ENCODE peak calls at places on chromosomes 4 and X, in four cellular contexts. I is lower lobe of right lung, C is BJ, U is IMR-90. J is an unnamed sample.
A peak's percentile ranks its signal among the peaks of the same experiment; 100 is the strongest.

GRCh38 chrX:153725832-153726285 is 1.2 kb downstream of the ABCD1 start:
- DNase-seq in I (no peak), C (no peak), U (no peak), J (no peak)

GRCh38 chr4:7120341-7120740 is 52.5 kb upstream of the GRPEL1 start:
- DNase-seq in I (no peak), C (no peak), U (peak; percentile 12), J (peak; percentile 39)

GRCh38 chrX:31366076-31366475 is 294.2 kb upstream of the FTHL17 start:
- DNase-seq in I (no peak), C (no peak), U (no peak), J (no peak)

GRCh38 chr4:76013540-76013939 is 6.2 kb upstream of the CXCL9 start:
- DNase-seq in I (no peak), C (no peak), U (no peak), J (no peak)

GRCh38 chrX:153568612-153569011 is 30.3 kb downstream of the CCNQ start:
- DNase-seq in I (no peak), C (no peak), U (no peak), J (no peak)

GRCh38 chr4:22339491-22339890 is 176.4 kb downstream of the ADGRA3 start:
- DNase-seq in I (no peak), C (no peak), U (no peak), J (no peak)

GRCh38 chr4:84389406-84389805 is 109.7 kb downstream of the NKX6-1 start:
- DNase-seq in I (no peak), C (no peak), U (no peak), J (no peak)

GRCh38 chr4:184473265-184473514 is 1.2 kb downstream of the IRF2 start:
- DNase-seq in I (no peak), C (no peak), U (no peak), J (no peak)

GRCh38 chrX:153161952-153162351 is 17.1 kb upstream of the MAGEA1 start:
- DNase-seq in I (no peak), C (no peak), U (no peak), J (no peak)

GRCh38 chr4:170872794-170873193 is 783.0 kb upstream of the AADAT start:
- DNase-seq in I (no peak), C (no peak), U (no peak), J (no peak)

GRCh38 chrX:139559383-139560042 is 29.0 kb downstream of the F9 start:
- DNase-seq in I (no peak), C (no peak), U (peak; percentile 43), J (peak; percentile 35)

GRCh38 chr4:33060873-33061542 is 2340.8 kb downstream of the PCDH7 start:
- DNase-seq in I (no peak), C (no peak), U (peak; percentile 28), J (peak; percentile 73)

GRCh38 chr4:140807491-140808257 is 51.5 kb upstream of the TBC1D9 start:
- DNase-seq in I (no peak), C (peak; percentile 22), U (peak; percentile 89), J (peak; percentile 82)

GRCh38 chr4:170128219-170128804 is 38.6 kb upstream of the AADAT start:
- DNase-seq in I (no peak), C (no peak), U (no peak), J (no peak)

GRCh38 chr4:52939739-52940138 is 77.6 kb downstream of the RASL11B start:
- DNase-seq in I (no peak), C (no peak), U (no peak), J (no peak)

GRCh38 chr4:114108869-114109268 is 129.4 kb upstream of the ARSJ start:
- DNase-seq in I (no peak), C (no peak), U (peak; percentile 65), J (peak; percentile 34)

GRCh38 chrX:38654302-38654701 is 93.0 kb downstream of the TSPAN7 start:
- DNase-seq in I (no peak), C (no peak), U (peak; percentile 14), J (peak; percentile 63)

GRCh38 chr4:2256781-2257191 is 5.1 kb downstream of the MXD4 start:
- DNase-seq in I (peak; percentile 65), C (no peak), U (no peak), J (peak; percentile 37)

GRCh38 chr4:173217727-173218126 is 49.1 kb downstream of the GALNT7 start:
- DNase-seq in I (no peak), C (no peak), U (peak; percentile 83), J (peak; percentile 76)

GRCh38 chrX:125680366-125680765 is 360.7 kb downstream of the TEX13C start:
- DNase-seq in I (no peak), C (no peak), U (no peak), J (no peak)

GRCh38 chrX:134244043-134244442 is 7.1 kb downstream of the CCDC160 start:
- DNase-seq in I (no peak), C (no peak), U (peak; percentile 33), J (peak; percentile 72)

GRCh38 chr4:124710253-124710849 is 2.2 kb downstream of the ANKRD50 start:
- DNase-seq in I (no peak), C (no peak), U (peak; percentile 34), J (peak; percentile 32)

GRCh38 chr4:143700060-143700419 is 435 bp downstream of the FREM3 start:
- DNase-seq in I (no peak), C (no peak), U (no peak), J (peak; percentile 9)

GRCh38 chr4:109574443-109574850 is 14.4 kb downstream of the MCUB start:
- DNase-seq in I (no peak), C (no peak), U (no peak), J (peak; percentile 55)

GRCh38 chrX:10254746-10255145 is 98.0 kb downstream of the CLCN4 start:
- DNase-seq in I (no peak), C (no peak), U (no peak), J (peak; percentile 18)

GRCh38 chr4:76199664-76200211 is 13.9 kb downstream of the SCARB2 start:
- DNase-seq in I (no peak), C (no peak), U (peak; percentile 31), J (no peak)

GRCh38 chr4:158912390-158913175 is 143.8 kb downstream of the FNIP2 start:
- DNase-seq in I (no peak), C (no peak), U (peak; percentile 81), J (peak; percentile 29)

GRCh38 chr4:79273918-79274317 is 51.9 kb downstream of the NAA11 start:
- DNase-seq in I (no peak), C (no peak), U (no peak), J (no peak)

GRCh38 chr4:2253160-2254084 is 8.5 kb downstream of the MXD4 start:
- DNase-seq in I (peak; percentile 33), C (no peak), U (no peak), J (no peak)

GRCh38 chr4:40395908-40396806 is 61.0 kb downstream of the CHRNA9 start:
- DNase-seq in I (peak; percentile 83), C (no peak), U (no peak), J (peak; percentile 77)

GRCh38 chr4:166277851-166278250 is 404.8 kb downstream of the TLL1 start:
- DNase-seq in I (no peak), C (no peak), U (no peak), J (no peak)

GRCh38 chr4:71765349-71765748 is 18.5 kb downstream of the GC start:
- DNase-seq in I (no peak), C (no peak), U (peak; percentile 5), J (peak; percentile 1)

GRCh38 chr4:26787461-26788340 is 72.9 kb upstream of the STIM2 start:
- DNase-seq in I (no peak), C (no peak), U (peak; percentile 76), J (peak; percentile 66)

GRCh38 chr4:26788341-26788733 is 72.3 kb upstream of the STIM2 start:
- DNase-seq in I (no peak), C (no peak), U (peak; percentile 12), J (no peak)

GRCh38 chr4:26786916-26787315 is 73.7 kb upstream of the STIM2 start:
- DNase-seq in I (no peak), C (no peak), U (no peak), J (no peak)

GRCh38 chr4:26791346-26791745 is 69.3 kb upstream of the STIM2 start:
- DNase-seq in I (no peak), C (no peak), U (no peak), J (no peak)

DNA sequence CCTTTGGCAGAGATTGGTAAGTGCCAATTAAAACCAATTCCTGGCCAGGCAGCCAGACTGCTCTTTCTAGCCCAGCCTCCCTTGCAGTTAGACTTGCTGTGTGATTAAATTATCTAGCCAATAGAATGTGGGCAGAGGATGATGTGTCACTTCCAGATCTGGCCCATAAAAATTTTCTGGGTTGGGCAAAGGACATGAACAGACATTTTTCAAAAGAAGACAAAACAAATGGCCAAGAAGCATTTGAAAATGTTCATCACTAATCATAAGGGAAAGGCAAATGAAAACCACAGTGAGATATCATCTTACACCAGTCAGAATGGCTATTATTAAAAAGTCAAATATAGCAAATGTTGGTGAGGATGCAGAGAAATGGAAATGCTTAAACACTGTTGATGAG is 71.4 kb upstream of the STIM2 start:
- DNase-seq in I (no peak), C (no peak), U (no peak), J (no peak)
- H3K4me3 ChIP-seq in I (no peak overlapping the region), C (no peak overlapping the region), U (no peak overlapping the region), J (no peak overlapping the region)

DNA sequence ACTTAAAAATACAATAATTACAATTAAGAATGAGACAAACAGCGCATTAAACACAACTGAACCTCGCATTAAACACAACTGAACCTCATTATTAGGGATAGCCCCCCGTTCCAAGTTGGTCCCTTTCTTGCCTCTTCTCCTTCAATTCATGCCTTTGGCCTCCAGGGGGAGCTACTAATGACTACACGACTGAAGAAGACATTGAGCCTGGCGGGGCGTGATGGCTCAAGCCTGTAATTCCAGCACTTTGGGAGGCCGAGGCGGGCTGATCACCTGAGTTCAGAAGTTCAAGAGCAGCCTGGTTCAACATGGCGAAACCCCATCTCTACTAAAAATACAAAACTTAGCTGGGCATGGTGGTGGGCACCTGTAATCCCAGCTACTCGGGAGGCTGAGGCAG is 56.4 kb upstream of the NWD2 start:
- DNase-seq in I (no peak), C (no peak), U (no peak), J (no peak)
- TF ChIP-seq CTCF in I (no peak), C (no peak), U (no peak), J (no peak)

DNA sequence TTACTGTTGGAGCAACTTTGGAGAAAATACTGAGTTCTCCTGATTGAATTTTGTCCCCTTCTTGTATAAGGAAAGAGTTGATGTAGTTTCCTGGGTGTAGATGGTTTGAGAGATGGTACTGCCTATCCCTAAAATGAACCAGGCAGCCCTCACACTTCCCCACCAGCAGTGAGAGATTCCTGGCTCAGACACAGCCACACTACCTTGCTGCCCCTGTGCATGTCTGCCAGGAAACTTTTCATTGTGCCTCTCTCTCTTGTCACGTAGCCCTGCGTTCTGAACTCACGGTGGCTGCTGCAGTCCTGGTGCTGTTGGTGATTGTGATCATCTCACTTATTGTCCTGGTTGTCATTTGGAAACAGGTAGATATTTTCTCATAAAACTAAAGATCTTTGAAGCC is 45.2 kb downstream of the PDGFRA start:
- DNase-seq in I (no peak), C (no peak), U (no peak), J (no peak)
- H3K4me3 ChIP-seq in I (no peak overlapping the region), C (no peak overlapping the region), U (no peak overlapping the region), J (no peak overlapping the region)

GRCh38 chrX:136076942-136077341 is 70.4 kb upstream of the FHL1 start:
- DNase-seq in I (no peak), C (no peak), U (no peak), J (no peak)
- TF ChIP-seq CTCF in I (no peak), C (no peak), U (no peak), J (no peak)

GRCh38 chr4:8439168-8439567 is 1.4 kb downstream of the ACOX3 start:
- DNase-seq in I (no peak), C (no peak), U (peak; percentile 61), J (peak; percentile 30)
- H3K4me3 ChIP-seq in I (peak overlapping the region; percentile 100), C (no peak overlapping the region), U (no peak overlapping the region), J (no peak overlapping the region)

DNA sequence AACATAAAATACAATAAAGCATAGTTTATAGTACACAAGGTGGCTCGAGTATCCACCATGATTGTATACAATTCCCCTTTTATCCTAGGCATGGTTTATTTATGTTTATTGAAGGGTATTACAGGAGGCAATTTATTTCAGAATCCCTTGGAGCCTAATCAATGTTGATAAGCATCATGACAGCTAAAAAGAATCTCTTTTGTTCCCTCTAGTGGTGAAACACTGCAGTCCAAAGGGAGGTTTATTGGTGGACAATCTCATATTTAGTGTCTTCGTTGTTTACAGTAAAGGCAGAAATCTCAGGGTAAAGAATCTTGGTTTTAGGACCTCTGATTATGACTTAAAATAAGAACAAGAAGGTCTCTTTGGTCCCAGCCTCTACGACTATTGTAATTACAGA is 1712.5 kb downstream of the C4orf33 start:
- DNase-seq in I (no peak), C (no peak), U (no peak), J (peak; percentile 35)
- TF ChIP-seq CTCF in I (peak; percentile 4), C (no peak), U (peak; percentile 24), J (peak; percentile 69)

J was measured in choroid plexus epithelial cell.